ENCODE peak calls at places on chromosomes 11 and 22, in eight cellular contexts. One of them, this sample, is unnamed. For H3K36me3, the result is how much of the 10 kb centered on the place peaks cover.

GRCh38 chr11:130428271-130428670 is at the start of gene ADAMTS8:
- DNase-seq in GM23248: peak
- DNase-seq in ovary: no peak
- DNase-seq in psoas muscle: no peak
- DNase-seq in neural progenitor cell: peak
- DNase-seq in DND-41: no peak
- DNase-seq in brain microvascular endothelial cell: no peak
- DNase-seq in small intestine: no peak
- DNase-seq in this sample: peak

GRCh38 chr11:5604896-5605295 is 8.5 kb downstream of the TRIM6 start:
- DNase-seq in GM23248: no peak
- DNase-seq in ovary: no peak
- DNase-seq in psoas muscle: no peak
- DNase-seq in neural progenitor cell: no peak
- DNase-seq in DND-41: no peak
- DNase-seq in brain microvascular endothelial cell: no peak
- DNase-seq in small intestine: no peak
- DNase-seq in this sample: no peak

GRCh38 chr11:3178349-3178748 is 13.2 kb upstream of the OSBPL5 start:
- DNase-seq in GM23248: peak
- DNase-seq in ovary: no peak
- DNase-seq in psoas muscle: no peak
- DNase-seq in neural progenitor cell: no peak
- DNase-seq in DND-41: no peak
- DNase-seq in brain microvascular endothelial cell: peak
- DNase-seq in small intestine: no peak
- DNase-seq in this sample: no peak

GRCh38 chr11:46435679-46436078 is 44.1 kb upstream of the CHRM4 start:
- DNase-seq in GM23248: no peak
- DNase-seq in ovary: no peak
- DNase-seq in psoas muscle: no peak
- DNase-seq in neural progenitor cell: no peak
- DNase-seq in DND-41: no peak
- DNase-seq in brain microvascular endothelial cell: no peak
- DNase-seq in small intestine: peak
- DNase-seq in this sample: no peak

GRCh38 chr11:36976740-36977139 is 378.7 kb upstream of the RAG2 start:
- DNase-seq in GM23248: no peak
- DNase-seq in ovary: no peak
- DNase-seq in psoas muscle: peak
- DNase-seq in neural progenitor cell: no peak
- DNase-seq in DND-41: no peak
- DNase-seq in brain microvascular endothelial cell: no peak
- DNase-seq in small intestine: no peak
- DNase-seq in this sample: no peak

GRCh38 chr22:41862530-41863266 is 29.8 kb downstream of the SREBF2 start:
- DNase-seq in GM23248: peak
- DNase-seq in ovary: no peak
- DNase-seq in psoas muscle: no peak
- DNase-seq in neural progenitor cell: no peak
- DNase-seq in DND-41: no peak
- DNase-seq in brain microvascular endothelial cell: no peak
- DNase-seq in small intestine: no peak
- DNase-seq in this sample: no peak

GRCh38 chr11:108931168-108931567 is 266.3 kb downstream of the DDX10 start:
- DNase-seq in GM23248: peak
- DNase-seq in ovary: no peak
- DNase-seq in psoas muscle: no peak
- DNase-seq in neural progenitor cell: no peak
- DNase-seq in DND-41: no peak
- DNase-seq in brain microvascular endothelial cell: no peak
- DNase-seq in small intestine: no peak
- DNase-seq in this sample: no peak

GRCh38 chr11:130829801-130830562 is 86.3 kb downstream of the SNX19 start:
- DNase-seq in GM23248: no peak
- DNase-seq in ovary: peak
- DNase-seq in psoas muscle: peak
- DNase-seq in neural progenitor cell: no peak
- DNase-seq in DND-41: no peak
- DNase-seq in brain microvascular endothelial cell: no peak
- DNase-seq in small intestine: no peak
- DNase-seq in this sample: peak

GRCh38 chr22:25777870-25778269 is 35.9 kb downstream of the MYO18B start:
- DNase-seq in GM23248: peak
- DNase-seq in ovary: no peak
- DNase-seq in psoas muscle: no peak
- DNase-seq in neural progenitor cell: peak
- DNase-seq in DND-41: peak
- DNase-seq in brain microvascular endothelial cell: peak
- DNase-seq in small intestine: peak
- DNase-seq in this sample: peak

GRCh38 chr22:45584621-45585436 is 82.1 kb downstream of the FBLN1 start:
- DNase-seq in GM23248: no peak
- DNase-seq in ovary: no peak
- DNase-seq in psoas muscle: no peak
- DNase-seq in neural progenitor cell: no peak
- DNase-seq in DND-41: no peak
- DNase-seq in brain microvascular endothelial cell: no peak
- DNase-seq in small intestine: no peak
- DNase-seq in this sample: no peak

GRCh38 chr11:122025757-122026156 is 90.3 kb downstream of the BLID start:
- DNase-seq in GM23248: no peak
- DNase-seq in ovary: no peak
- DNase-seq in psoas muscle: no peak
- DNase-seq in neural progenitor cell: no peak
- DNase-seq in DND-41: no peak
- DNase-seq in brain microvascular endothelial cell: no peak
- DNase-seq in small intestine: no peak
- DNase-seq in this sample: no peak

GRCh38 chr22:37212174-37212906 is at the start of gene SSTR3:
- DNase-seq in GM23248: peak
- DNase-seq in ovary: peak
- DNase-seq in psoas muscle: no peak
- DNase-seq in neural progenitor cell: peak
- DNase-seq in DND-41: no peak
- DNase-seq in brain microvascular endothelial cell: no peak
- DNase-seq in small intestine: no peak
- DNase-seq in this sample: peak

GRCh38 chr11:28836285-28837081 is 728.3 kb downstream of the METTL15 start:
- DNase-seq in GM23248: peak
- DNase-seq in ovary: no peak
- DNase-seq in psoas muscle: no peak
- DNase-seq in neural progenitor cell: peak
- DNase-seq in DND-41: no peak
- DNase-seq in brain microvascular endothelial cell: peak
- DNase-seq in small intestine: no peak
- DNase-seq in this sample: no peak

GRCh38 chr22:37319469-37319868 is 37.2 kb downstream of the CYTH4 start:
- DNase-seq in GM23248: no peak
- DNase-seq in ovary: no peak
- DNase-seq in psoas muscle: no peak
- DNase-seq in neural progenitor cell: no peak
- DNase-seq in DND-41: no peak
- DNase-seq in brain microvascular endothelial cell: no peak
- DNase-seq in small intestine: no peak
- DNase-seq in this sample: no peak

GRCh38 chr11:75349540-75350116 is 1.8 kb downstream of the ARRB1 start:
- DNase-seq in GM23248: no peak
- DNase-seq in ovary: no peak
- DNase-seq in psoas muscle: peak
- DNase-seq in neural progenitor cell: peak
- DNase-seq in DND-41: no peak
- DNase-seq in brain microvascular endothelial cell: no peak
- DNase-seq in small intestine: peak
- DNase-seq in this sample: no peak

GRCh38 chr11:73206751-73207280 is 11.3 kb upstream of the P2RY2 start:
- DNase-seq in GM23248: no peak
- DNase-seq in ovary: no peak
- DNase-seq in psoas muscle: no peak
- DNase-seq in neural progenitor cell: no peak
- DNase-seq in DND-41: no peak
- DNase-seq in brain microvascular endothelial cell: no peak
- DNase-seq in small intestine: peak
- DNase-seq in this sample: no peak

GRCh38 chr22:24580276-24580675 is 12.6 kb downstream of the LRRC75B start:
- DNase-seq in GM23248: peak
- DNase-seq in ovary: no peak
- DNase-seq in psoas muscle: no peak
- DNase-seq in neural progenitor cell: no peak
- DNase-seq in DND-41: no peak
- DNase-seq in brain microvascular endothelial cell: no peak
- DNase-seq in small intestine: no peak
- DNase-seq in this sample: no peak

GRCh38 chr11:102422817-102423725 is 29.5 kb downstream of the TMEM123 start:
- DNase-seq in GM23248: no peak
- DNase-seq in ovary: no peak
- DNase-seq in psoas muscle: no peak
- DNase-seq in neural progenitor cell: peak
- DNase-seq in DND-41: no peak
- DNase-seq in brain microvascular endothelial cell: no peak
- DNase-seq in small intestine: no peak
- DNase-seq in this sample: peak

GRCh38 chr11:44621140-44621681 is 55.7 kb downstream of the CD82 start:
- DNase-seq in GM23248: peak
- DNase-seq in ovary: peak
- DNase-seq in psoas muscle: peak
- DNase-seq in neural progenitor cell: peak
- DNase-seq in DND-41: peak
- DNase-seq in brain microvascular endothelial cell: peak
- DNase-seq in small intestine: peak
- DNase-seq in this sample: peak

GRCh38 chr22:50198624-50199017 is 2.2 kb upstream of the SELENOO start:
- DNase-seq in GM23248: no peak
- DNase-seq in ovary: peak
- DNase-seq in psoas muscle: no peak
- DNase-seq in neural progenitor cell: no peak
- DNase-seq in DND-41: no peak
- DNase-seq in brain microvascular endothelial cell: no peak
- DNase-seq in small intestine: no peak
- DNase-seq in this sample: no peak

GRCh38 chr22:50200333-50201190 is at the start of gene SELENOO:
- DNase-seq in GM23248: peak
- DNase-seq in ovary: peak
- DNase-seq in psoas muscle: peak
- DNase-seq in neural progenitor cell: peak
- DNase-seq in DND-41: peak
- DNase-seq in brain microvascular endothelial cell: peak
- DNase-seq in small intestine: peak
- DNase-seq in this sample: peak

GRCh38 chr22:50199836-50200332 is 927 bp upstream of the SELENOO start:
- DNase-seq in GM23248: peak
- DNase-seq in ovary: peak
- DNase-seq in psoas muscle: no peak
- DNase-seq in neural progenitor cell: peak
- DNase-seq in DND-41: peak
- DNase-seq in brain microvascular endothelial cell: no peak
- DNase-seq in small intestine: no peak
- DNase-seq in this sample: peak

GRCh38 chr22:50197856-50198623 is 2.8 kb upstream of the SELENOO start:
- DNase-seq in GM23248: no peak
- DNase-seq in ovary: no peak
- DNase-seq in psoas muscle: no peak
- DNase-seq in neural progenitor cell: no peak
- DNase-seq in DND-41: no peak
- DNase-seq in brain microvascular endothelial cell: no peak
- DNase-seq in small intestine: no peak
- DNase-seq in this sample: no peak

GRCh38 chr22:50199251-50199721 is 1.5 kb upstream of the SELENOO start:
- DNase-seq in GM23248: no peak
- DNase-seq in ovary: peak
- DNase-seq in psoas muscle: no peak
- DNase-seq in neural progenitor cell: no peak
- DNase-seq in DND-41: no peak
- DNase-seq in brain microvascular endothelial cell: no peak
- DNase-seq in small intestine: no peak
- DNase-seq in this sample: no peak
- H3K4me3 ChIP-seq in GM23248: no peak
- H3K4me3 ChIP-seq in ovary: no peak
- H3K4me3 ChIP-seq in psoas muscle: peak
- H3K4me3 ChIP-seq in neural progenitor cell: no peak
- H3K4me3 ChIP-seq in DND-41: no peak
- H3K4me3 ChIP-seq in brain microvascular endothelial cell: no peak
- H3K4me3 ChIP-seq in small intestine: no peak
- H3K4me3 ChIP-seq in this sample: no peak

GRCh38 chr11:128493570-128493965 is 93.8 kb downstream of the ETS1 start:
- DNase-seq in GM23248: peak
- DNase-seq in ovary: no peak
- DNase-seq in psoas muscle: no peak
- DNase-seq in neural progenitor cell: no peak
- DNase-seq in DND-41: no peak
- DNase-seq in brain microvascular endothelial cell: no peak
- DNase-seq in small intestine: no peak
- DNase-seq in this sample: no peak
- H3K36me3 ChIP-seq in GM23248: under half
- H3K36me3 ChIP-seq in ovary: under half
- H3K36me3 ChIP-seq in psoas muscle: under half
- H3K36me3 ChIP-seq in neural progenitor cell: under half
- H3K36me3 ChIP-seq in DND-41: half or more
- H3K36me3 ChIP-seq in brain microvascular endothelial cell: under half
- H3K36me3 ChIP-seq in small intestine: under half
- H3K36me3 ChIP-seq in this sample: under half

GRCh38 chr11:19711911-19712280 is 741 bp upstream of the NAV2 start:
- DNase-seq in GM23248: peak
- DNase-seq in ovary: no peak
- DNase-seq in psoas muscle: no peak
- DNase-seq in neural progenitor cell: peak
- DNase-seq in DND-41: no peak
- DNase-seq in brain microvascular endothelial cell: no peak
- DNase-seq in small intestine: peak
- DNase-seq in this sample: no peak
- H3K4me3 ChIP-seq in GM23248: peak
- H3K4me3 ChIP-seq in ovary: peak
- H3K4me3 ChIP-seq in psoas muscle: peak
- H3K4me3 ChIP-seq in neural progenitor cell: peak
- H3K4me3 ChIP-seq in DND-41: no peak
- H3K4me3 ChIP-seq in brain microvascular endothelial cell: peak
- H3K4me3 ChIP-seq in small intestine: peak
- H3K4me3 ChIP-seq in this sample: peak

GRCh38 chr22:40428796-40429195 is 58.4 kb downstream of the SGSM3 start:
- DNase-seq in GM23248: no peak
- DNase-seq in ovary: no peak
- DNase-seq in psoas muscle: no peak
- DNase-seq in neural progenitor cell: no peak
- DNase-seq in DND-41: no peak
- DNase-seq in brain microvascular endothelial cell: no peak
- DNase-seq in small intestine: no peak
- DNase-seq in this sample: no peak

GRCh38 chr22:40425082-40425481 is 54.7 kb downstream of the SGSM3 start:
- DNase-seq in GM23248: no peak
- DNase-seq in ovary: no peak
- DNase-seq in psoas muscle: no peak
- DNase-seq in neural progenitor cell: no peak
- DNase-seq in DND-41: no peak
- DNase-seq in brain microvascular endothelial cell: no peak
- DNase-seq in small intestine: no peak
- DNase-seq in this sample: no peak

GRCh38 chr22:40429481-40429880 is 59.1 kb downstream of the SGSM3 start:
- DNase-seq in GM23248: no peak
- DNase-seq in ovary: no peak
- DNase-seq in psoas muscle: no peak
- DNase-seq in neural progenitor cell: no peak
- DNase-seq in DND-41: no peak
- DNase-seq in brain microvascular endothelial cell: no peak
- DNase-seq in small intestine: no peak
- DNase-seq in this sample: no peak

GRCh38 chr22:40423882-40424640 is 53.7 kb downstream of the SGSM3 start:
- DNase-seq in GM23248: no peak
- DNase-seq in ovary: no peak
- DNase-seq in psoas muscle: peak
- DNase-seq in neural progenitor cell: no peak
- DNase-seq in DND-41: no peak
- DNase-seq in brain microvascular endothelial cell: no peak
- DNase-seq in small intestine: no peak
- DNase-seq in this sample: no peak

GRCh38 chr22:40426671-40427070 is 56.3 kb downstream of the SGSM3 start:
- DNase-seq in GM23248: peak
- DNase-seq in ovary: no peak
- DNase-seq in psoas muscle: peak
- DNase-seq in neural progenitor cell: no peak
- DNase-seq in DND-41: no peak
- DNase-seq in brain microvascular endothelial cell: no peak
- DNase-seq in small intestine: no peak
- DNase-seq in this sample: no peak
- H3K36me3 ChIP-seq in GM23248: under half
- H3K36me3 ChIP-seq in ovary: under half
- H3K36me3 ChIP-seq in psoas muscle: half or more
- H3K36me3 ChIP-seq in neural progenitor cell: under half
- H3K36me3 ChIP-seq in DND-41: half or more
- H3K36me3 ChIP-seq in brain microvascular endothelial cell: half or more
- H3K36me3 ChIP-seq in small intestine: under half
- H3K36me3 ChIP-seq in this sample: half or more